ENCODE peak calls at places on chromosomes 3 and 15, in ten cellular contexts. M is colonic mucosa, Q is spleen, X is A549, F is psoas muscle, V is lower lobe of right lung, N is cardiac muscle cell, S is A673, B is mucosa of descending colon, R is H9. J is an unnamed sample.

GRCh38 chr3:56547486-56547885 is 9.5 kb upstream of the CCDC66 start:
- DNase-seq in B (no peak), M (no peak), N (peak; percentile 4), X (peak; percentile 16), F (no peak), Q (no peak), R (no peak), S (no peak), V (no peak), J (no peak)

GRCh38 chr3:23611737-23612295 is 193.9 kb upstream of the UBE2E1 start:
- DNase-seq in R (no peak), M (no peak), B (peak; percentile 55), N (peak; percentile 74), F (peak; percentile 57), Q (no peak), V (peak; percentile 60), S (no peak), X (no peak), J (no peak)

GRCh38 chr3:185225523-185225922 is 28.3 kb downstream of the EHHADH start:
- DNase-seq in V (no peak), N (peak; percentile 37), Q (no peak), F (no peak), S (no peak), X (no peak), M (no peak), B (no peak), R (no peak), J (no peak)

GRCh38 chr15:56734013-56734625 is 810 bp upstream of the ZNF280D start:
- DNase-seq in X (peak; percentile 36), B (no peak), Q (no peak), F (no peak), N (no peak), R (no peak), V (no peak), S (no peak), M (no peak), J (no peak)

GRCh38 chr3:19147905-19148767 is at the start of gene KCNH8:
- DNase-seq in V (no peak), B (peak; percentile 53), F (no peak), M (peak; percentile 42), N (peak; percentile 12), Q (peak; percentile 79), S (peak; percentile 24), R (peak; percentile 50), X (no peak), J (no peak)

GRCh38 chr3:71031914-71032521 is 551.5 kb downstream of the FOXP1 start:
- DNase-seq in S (no peak), F (peak; percentile 19), Q (peak; percentile 84), M (no peak), V (no peak), N (peak; percentile 62), R (no peak), B (no peak), X (no peak), J (no peak)

GRCh38 chr15:31405200-31405929 is 78.7 kb downstream of the KLF13 start:
- DNase-seq in R (no peak), N (no peak), M (peak; percentile 70), Q (no peak), S (no peak), X (peak; percentile 37), F (no peak), V (no peak), B (no peak), J (no peak)

GRCh38 chr15:41207687-41208448 is 22.7 kb downstream of the EXD1 start:
- DNase-seq in F (no peak), S (no peak), Q (no peak), B (no peak), R (no peak), X (no peak), M (no peak), V (no peak), N (peak; percentile 23), J (no peak)

GRCh38 chr15:22961661-22962221 is 18.4 kb downstream of the CYFIP1 start:
- DNase-seq in Q (peak; percentile 6), S (no peak), M (no peak), N (peak; percentile 50), R (no peak), B (no peak), V (no peak), X (no peak), F (no peak), J (no peak)

GRCh38 chr3:53160660-53161344 is at the start of gene PRKCD:
- DNase-seq in Q (peak; percentile 96), R (peak; percentile 88), S (peak; percentile 45), X (peak; percentile 68), B (peak; percentile 91), F (peak; percentile 86), M (peak; percentile 89), V (peak; percentile 92), N (peak; percentile 94), J (peak; percentile 33)

GRCh38 chr3:195212033-195212748 is 58.8 kb downstream of the XXYLT1 start:
- DNase-seq in X (no peak), F (no peak), M (peak; percentile 9), S (no peak), N (no peak), R (no peak), Q (no peak), V (no peak), B (no peak), J (no peak)

GRCh38 chr3:71681224-71681668 is 44.0 kb downstream of the EIF4E3 start:
- DNase-seq in S (peak; percentile 73), N (peak; percentile 89), F (peak; percentile 51), X (peak; percentile 44), M (peak; percentile 51), Q (no peak), R (peak; percentile 69), V (peak; percentile 67), B (peak; percentile 55), J (no peak)

GRCh38 chr3:65033577-65033976 is 345.8 kb upstream of the ADAMTS9 start:
- DNase-seq in V (no peak), M (no peak), Q (no peak), X (no peak), N (no peak), F (no peak), S (no peak), R (no peak), B (no peak), J (no peak)

GRCh38 chr3:97841304-97841703 is 19.5 kb downstream of the CRYBG3 start:
- DNase-seq in N (no peak), Q (no peak), V (no peak), M (no peak), B (no peak), S (no peak), X (no peak), R (no peak), F (no peak), J (no peak)
- H3K4me1 ChIP-seq in N (no peaks in the 10 kb centered on the region), Q (no peaks in the 10 kb centered on the region), V (peaks cover 21% of the 10 kb centered on the region), M (no peaks in the 10 kb centered on the region), B (no peaks in the 10 kb centered on the region), S (no peaks in the 10 kb centered on the region), X (no peaks in the 10 kb centered on the region), R (no peaks in the 10 kb centered on the region), F (peaks cover 15% of the 10 kb centered on the region), J (peaks cover 9% of the 10 kb centered on the region)

GRCh38 chr3:9673752-9674151 is 24.4 kb downstream of the MTMR14 start:
- DNase-seq in M (no peak), S (no peak), Q (no peak), R (no peak), F (no peak), N (no peak), V (no peak), X (no peak), B (no peak), J (no peak)

GRCh38 chr3:9669277-9669676 is 20.0 kb downstream of the MTMR14 start:
- DNase-seq in V (no peak), R (no peak), Q (peak; percentile 29), S (no peak), F (no peak), N (no peak), M (no peak), B (no peak), X (no peak), J (no peak)

GRCh38 chr3:9673082-9673481 is 23.8 kb downstream of the MTMR14 start:
- DNase-seq in M (no peak), N (no peak), R (no peak), Q (no peak), F (no peak), B (no peak), S (no peak), V (no peak), X (no peak), J (no peak)

GRCh38 chr3:9666704-9667445 is 17.6 kb downstream of the MTMR14 start:
- DNase-seq in X (no peak), V (no peak), Q (peak; percentile 4), M (no peak), N (no peak), F (no peak), S (no peak), B (no peak), R (no peak), J (no peak)

GRCh38 chr3:9669720-9670432 is 20.6 kb downstream of the MTMR14 start:
- DNase-seq in M (no peak), N (peak; percentile 17), B (no peak), R (no peak), V (peak; percentile 63), Q (peak; percentile 1), S (no peak), F (no peak), X (no peak), J (no peak)
- TF ChIP-seq CTCF in M (no peak), N (no peak), B (no peak), R (no peak), V (no peak), Q (no peak), S (no peak), F (no peak), X (no peak), J (no peak)

GRCh38 chr3:58471025-58471887 is 20.6 kb upstream of the KCTD6 start:
- DNase-seq in Q (no peak), R (no peak), B (no peak), M (peak; percentile 84), S (peak; percentile 87), V (no peak), N (peak; percentile 93), X (peak; percentile 96), F (no peak), J (no peak)

GRCh38 chr3:58473275-58473674 is 18.6 kb upstream of the KCTD6 start:
- DNase-seq in V (no peak), S (no peak), N (no peak), X (no peak), F (no peak), M (no peak), Q (no peak), R (no peak), B (no peak), J (no peak)

GRCh38 chr3:58470363-58471024 is 21.4 kb upstream of the KCTD6 start:
- DNase-seq in V (no peak), F (no peak), B (no peak), S (no peak), Q (no peak), M (peak; percentile 54), R (no peak), X (no peak), N (no peak), J (no peak)

GRCh38 chr3:58474967-58475578 is 16.8 kb upstream of the KCTD6 start:
- DNase-seq in R (no peak), B (no peak), X (no peak), F (no peak), M (no peak), N (no peak), S (no peak), Q (no peak), V (no peak), J (no peak)

GRCh38 chr3:58474348-58474911 is 17.5 kb upstream of the KCTD6 start:
- DNase-seq in B (no peak), F (no peak), X (no peak), Q (no peak), R (no peak), S (no peak), N (no peak), V (no peak), M (no peak), J (no peak)
- H3K4me1 ChIP-seq in B (peaks cover 17% of the 10 kb centered on the region), F (no peaks in the 10 kb centered on the region), X (peaks cover 51% of the 10 kb centered on the region), Q (peaks cover 54% of the 10 kb centered on the region), R (peaks cover 6% of the 10 kb centered on the region), S (peaks cover 31% of the 10 kb centered on the region), N (peaks cover 31% of the 10 kb centered on the region), V (peaks cover 37% of the 10 kb centered on the region), M (peaks cover 6% of the 10 kb centered on the region), J (peaks cover 26% of the 10 kb centered on the region)

GRCh38 chr3:14371573-14372474 is 30.6 kb upstream of the SLC6A6 start:
- DNase-seq in F (peak; percentile 89), V (peak; percentile 93), N (peak; percentile 38), Q (peak; percentile 90), M (peak; percentile 92), R (no peak), B (peak; percentile 92), X (peak; percentile 87), S (peak; percentile 74), J (peak; percentile 17)
- TF ChIP-seq CTCF in F (no peak), V (peak; percentile 12), N (peak; percentile 11), Q (no peak), M (no peak), R (peak; percentile 18), B (no peak), X (no peak), S (no peak), J (no peak)

J was measured in esophagus squamous epithelium.